ENCODE peak calls at places on chromosome 12, in seven cellular contexts. W is lung, R is astrocyte of the cerebellum, V is neuronal stem cell, E is AG10803, B is uterus, U is A549. A is an unnamed sample.

GRCh38 chr12:93533310-93533709 is 39.2 kb upstream of the SOCS2 start:
- DNase-seq in W (peak), R (no peak), V (no peak), E (no peak), B (no peak), U (no peak), A (no peak)

GRCh38 chr12:49800421-49801140 is 27.6 kb downstream of the NCKAP5L start:
- DNase-seq in W (no peak), R (no peak), V (no peak), E (no peak), B (no peak), U (no peak), A (no peak)

GRCh38 chr12:95940514-95940913 is 1.9 kb downstream of the CCDC38 start:
- DNase-seq in W (no peak), R (no peak), V (no peak), E (no peak), B (no peak), U (no peak), A (no peak)

GRCh38 chr12:57069522-57069921 is 9.1 kb downstream of the NEMP1 start:
- DNase-seq in W (peak), R (peak), V (peak), E (peak), B (peak), U (peak), A (no peak)

GRCh38 chr12:26047401-26048226 is 77.2 kb downstream of the BHLHE41 start:
- DNase-seq in W (no peak), R (no peak), V (no peak), E (no peak), B (no peak), U (no peak), A (no peak)

GRCh38 chr12:84822541-84822940 is 90.1 kb downstream of the SLC6A15 start:
- DNase-seq in W (no peak), R (peak), V (no peak), E (peak), B (no peak), U (no peak), A (peak)

GRCh38 chr12:4518106-4518728 is 20.5 kb upstream of the RAD51AP1 start:
- DNase-seq in W (no peak), R (peak), V (no peak), E (peak), B (no peak), U (no peak), A (peak)

GRCh38 chr12:69633061-69633460 is 22.4 kb upstream of the LRRC10 start:
- DNase-seq in W (no peak), R (no peak), V (no peak), E (no peak), B (no peak), U (no peak), A (no peak)

GRCh38 chr12:78121969-78122610 is 291.4 kb downstream of the NAV3 start:
- DNase-seq in W (no peak), R (peak), V (no peak), E (no peak), B (no peak), U (no peak), A (no peak)

DNA sequence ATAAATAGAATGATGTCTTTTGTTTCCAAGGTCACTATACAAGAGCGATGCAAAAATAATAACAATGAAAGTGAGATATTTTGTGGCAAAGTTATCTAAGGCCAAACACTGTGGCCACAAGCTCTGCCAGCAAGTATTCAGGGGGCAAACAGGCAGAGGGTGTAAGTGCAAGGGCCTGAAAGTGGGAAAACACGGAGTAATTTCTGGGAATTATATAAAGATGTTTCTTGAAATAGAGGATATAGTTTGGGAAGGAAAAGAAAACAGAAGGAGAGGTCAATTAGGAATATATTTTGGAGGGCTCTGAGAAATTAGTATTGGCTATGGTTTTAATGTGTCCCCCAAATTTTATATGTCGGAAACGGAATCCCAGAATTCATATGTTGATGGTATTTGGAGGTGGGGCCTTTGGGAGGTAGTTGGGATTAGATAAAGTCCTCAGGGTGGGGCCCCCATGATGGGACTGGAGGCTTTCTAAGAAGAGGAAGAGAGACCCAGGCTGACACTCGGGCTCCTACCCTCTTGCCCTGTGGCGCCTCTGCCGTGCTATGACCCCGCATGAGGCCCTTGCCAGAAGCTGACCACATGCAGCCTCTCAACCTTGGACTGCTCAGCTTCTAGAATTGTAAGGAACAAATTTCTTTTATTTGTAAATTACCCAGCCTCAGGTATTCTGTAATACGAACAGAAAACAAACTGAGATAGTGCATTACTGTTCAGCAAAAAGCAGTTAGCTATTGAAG is 60.0 kb downstream of the LLPH start:
- DNase-seq in W (no peak), R (no peak), V (no peak), E (no peak), B (no peak), U (no peak), A (no peak)
- H3K4me3 ChIP-seq in W (no peak), R (no peak), V (no peak), E (no peak), B (no peak), U (no peak), A (no peak)

DNA sequence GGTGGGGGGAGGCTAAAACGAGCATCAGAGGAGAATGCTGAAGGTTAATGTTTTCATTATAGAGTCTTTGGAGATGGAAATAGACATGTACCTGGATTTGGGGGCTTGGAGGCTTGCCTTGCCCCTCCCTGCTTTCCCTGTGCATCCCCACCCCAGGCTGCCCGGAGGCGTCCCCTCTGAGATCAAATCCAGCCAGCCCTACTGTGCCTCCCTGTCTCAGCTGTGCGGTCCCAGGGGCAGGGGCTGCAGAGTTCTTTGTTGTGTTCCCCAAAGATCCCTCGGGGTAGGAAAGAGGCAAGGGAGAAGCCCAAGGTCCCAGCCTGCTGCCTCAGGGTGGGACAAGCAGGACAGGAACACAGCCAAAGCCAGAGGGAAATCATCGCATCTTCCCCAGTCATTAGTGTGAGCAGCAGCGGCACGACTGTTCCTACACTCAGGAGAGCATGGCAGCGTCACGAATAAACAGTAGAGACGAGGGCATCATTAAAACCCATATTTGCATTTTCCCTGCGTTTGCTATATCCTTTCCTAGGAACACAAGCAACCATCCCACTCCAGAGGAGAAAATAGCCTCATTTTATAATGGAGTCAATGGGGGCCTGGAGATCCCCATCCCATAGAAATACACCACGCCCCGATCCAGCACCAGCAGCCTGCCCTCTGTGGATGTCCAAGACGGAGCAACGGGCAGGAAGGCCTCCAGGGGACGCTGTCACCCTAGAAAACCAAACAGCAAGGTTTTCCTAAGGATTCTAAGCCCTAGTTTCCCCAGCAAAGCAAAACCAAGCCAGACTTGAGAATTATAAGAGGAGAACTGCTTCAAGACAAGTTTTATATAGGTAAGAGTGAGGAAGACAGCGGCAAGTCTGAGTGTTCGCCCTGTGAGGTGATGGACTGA is 32.4 kb downstream of the ANO2 start:
- DNase-seq in W (peak), R (no peak), V (peak), E (no peak), B (no peak), U (no peak), A (no peak)
- H3K4me3 ChIP-seq in W (no peak), R (no peak), V (no peak), E (no peak), B (no peak), U (no peak), A (no peak)

GRCh38 chr12:71282020-71282419 is 124.2 kb upstream of the TSPAN8 start:
- DNase-seq in W (no peak), R (no peak), V (peak), E (no peak), B (no peak), U (no peak), A (no peak)

GRCh38 chr12:71283883-71284282 is 126.1 kb upstream of the TSPAN8 start:
- DNase-seq in W (no peak), R (no peak), V (no peak), E (no peak), B (no peak), U (no peak), A (no peak)

GRCh38 chr12:71282925-71283324 is 125.1 kb upstream of the TSPAN8 start:
- DNase-seq in W (no peak), R (no peak), V (no peak), E (no peak), B (no peak), U (no peak), A (no peak)

GRCh38 chr12:71277866-71278265 is 120.1 kb upstream of the TSPAN8 start:
- DNase-seq in W (no peak), R (no peak), V (no peak), E (no peak), B (no peak), U (no peak), A (no peak)

GRCh38 chr12:71281425-71281824 is 123.6 kb upstream of the TSPAN8 start:
- DNase-seq in W (no peak), R (no peak), V (no peak), E (no peak), B (no peak), U (no peak), A (no peak)
- H3K4me3 ChIP-seq in W (no peak), R (no peak), V (no peak), E (no peak), B (no peak), U (no peak), A (no peak)

GRCh38 chr12:114690267-114691135 is 6.5 kb upstream of the TBX3 start:
- DNase-seq in W (no peak), R (no peak), V (no peak), E (no peak), B (no peak), U (no peak), A (no peak)
- H3K4me3 ChIP-seq in W (no peak), R (no peak), V (no peak), E (no peak), B (no peak), U (no peak), A (no peak)

A was measured in BJ.